ENCODE peak calls at places on chromosome 1, in eight cellular contexts. One of them, this sample, is unnamed. For H3K4me1, the result is how much of the 10 kb centered on the place peaks cover.

GRCh38 chr1:6922096-6922931 is 137.1 kb downstream of the CAMTA1 start:
- DNase-seq in heart left ventricle: peak
- DNase-seq in thoracic aorta: peak
- DNase-seq in astrocyte: peak
- DNase-seq in spleen: no peak
- DNase-seq in mesendoderm: peak
- DNase-seq in mucosa of descending colon: no peak
- DNase-seq in ascending aorta: peak
- DNase-seq in this sample: no peak

GRCh38 chr1:86169625-86170024 is 13.1 kb upstream of the COL24A1 start:
- DNase-seq in astrocyte: no peak
- DNase-seq in ascending aorta: no peak
- DNase-seq in mesendoderm: no peak
- DNase-seq in spleen: no peak
- DNase-seq in mucosa of descending colon: no peak
- DNase-seq in thoracic aorta: no peak
- DNase-seq in heart left ventricle: no peak
- DNase-seq in this sample: no peak

GRCh38 chr1:162020145-162020544 is 3.5 kb downstream of the OLFML2B start:
- DNase-seq in spleen: no peak
- DNase-seq in heart left ventricle: no peak
- DNase-seq in mucosa of descending colon: no peak
- DNase-seq in ascending aorta: no peak
- DNase-seq in astrocyte: no peak
- DNase-seq in thoracic aorta: no peak
- DNase-seq in mesendoderm: no peak
- DNase-seq in this sample: no peak

GRCh38 chr1:77900687-77901293 is 12.4 kb downstream of the NEXN start:
- DNase-seq in mucosa of descending colon: no peak
- DNase-seq in spleen: no peak
- DNase-seq in astrocyte: peak
- DNase-seq in thoracic aorta: no peak
- DNase-seq in heart left ventricle: peak
- DNase-seq in ascending aorta: no peak
- DNase-seq in mesendoderm: peak
- DNase-seq in this sample: no peak

GRCh38 chr1:9179450-9179849 is 50.5 kb upstream of the GPR157 start:
- DNase-seq in mesendoderm: no peak
- DNase-seq in spleen: no peak
- DNase-seq in thoracic aorta: no peak
- DNase-seq in heart left ventricle: no peak
- DNase-seq in ascending aorta: no peak
- DNase-seq in mucosa of descending colon: no peak
- DNase-seq in astrocyte: no peak
- DNase-seq in this sample: no peak

GRCh38 chr1:172948457-172948856 is 102.3 kb downstream of the TNFSF18 start:
- DNase-seq in mesendoderm: no peak
- DNase-seq in heart left ventricle: no peak
- DNase-seq in ascending aorta: no peak
- DNase-seq in thoracic aorta: no peak
- DNase-seq in spleen: no peak
- DNase-seq in astrocyte: peak
- DNase-seq in mucosa of descending colon: no peak
- DNase-seq in this sample: no peak

GRCh38 chr1:27504588-27505419 is 14.8 kb upstream of the WASF2 start:
- DNase-seq in spleen: peak
- DNase-seq in ascending aorta: peak
- DNase-seq in astrocyte: peak
- DNase-seq in mucosa of descending colon: peak
- DNase-seq in heart left ventricle: peak
- DNase-seq in mesendoderm: peak
- DNase-seq in thoracic aorta: no peak
- DNase-seq in this sample: no peak

GRCh38 chr1:53089478-53090226 is 27.6 kb downstream of the PODN start:
- DNase-seq in mesendoderm: no peak
- DNase-seq in heart left ventricle: no peak
- DNase-seq in mucosa of descending colon: no peak
- DNase-seq in ascending aorta: no peak
- DNase-seq in spleen: no peak
- DNase-seq in thoracic aorta: no peak
- DNase-seq in astrocyte: no peak
- DNase-seq in this sample: no peak

GRCh38 chr1:6859415-6860343 is 74.4 kb downstream of the CAMTA1 start:
- DNase-seq in astrocyte: peak
- DNase-seq in thoracic aorta: no peak
- DNase-seq in heart left ventricle: no peak
- DNase-seq in spleen: no peak
- DNase-seq in mesendoderm: peak
- DNase-seq in mucosa of descending colon: no peak
- DNase-seq in ascending aorta: no peak
- DNase-seq in this sample: no peak

GRCh38 chr1:193211539-193211938 is 25.1 kb upstream of the B3GALT2 start:
- DNase-seq in astrocyte: peak
- DNase-seq in mesendoderm: peak
- DNase-seq in spleen: no peak
- DNase-seq in ascending aorta: no peak
- DNase-seq in mucosa of descending colon: no peak
- DNase-seq in thoracic aorta: no peak
- DNase-seq in heart left ventricle: no peak
- DNase-seq in this sample: peak

GRCh38 chr1:234893725-234894630 is 234.7 kb downstream of the TOMM20 start:
- DNase-seq in mesendoderm: no peak
- DNase-seq in ascending aorta: no peak
- DNase-seq in heart left ventricle: no peak
- DNase-seq in mucosa of descending colon: no peak
- DNase-seq in astrocyte: peak
- DNase-seq in spleen: no peak
- DNase-seq in thoracic aorta: no peak
- DNase-seq in this sample: no peak

GRCh38 chr1:71312545-71312944 is 231.7 kb upstream of the ZRANB2 start:
- DNase-seq in astrocyte: no peak
- DNase-seq in heart left ventricle: no peak
- DNase-seq in mesendoderm: no peak
- DNase-seq in spleen: no peak
- DNase-seq in ascending aorta: no peak
- DNase-seq in thoracic aorta: no peak
- DNase-seq in mucosa of descending colon: no peak
- DNase-seq in this sample: no peak

GRCh38 chr1:109250454-109251276 is 1.3 kb downstream of the CELSR2 start:
- DNase-seq in heart left ventricle: no peak
- DNase-seq in astrocyte: no peak
- DNase-seq in spleen: peak
- DNase-seq in ascending aorta: no peak
- DNase-seq in thoracic aorta: no peak
- DNase-seq in mesendoderm: no peak
- DNase-seq in mucosa of descending colon: peak
- DNase-seq in this sample: no peak

GRCh38 chr1:8699679-8700078 is 117.8 kb downstream of the RERE start:
- DNase-seq in spleen: no peak
- DNase-seq in mesendoderm: no peak
- DNase-seq in ascending aorta: no peak
- DNase-seq in thoracic aorta: no peak
- DNase-seq in mucosa of descending colon: no peak
- DNase-seq in heart left ventricle: no peak
- DNase-seq in astrocyte: no peak
- DNase-seq in this sample: no peak

GRCh38 chr1:181989521-181989920 is 72.0 kb downstream of the ZNF648 start:
- DNase-seq in ascending aorta: no peak
- DNase-seq in heart left ventricle: no peak
- DNase-seq in spleen: no peak
- DNase-seq in mucosa of descending colon: no peak
- DNase-seq in thoracic aorta: no peak
- DNase-seq in mesendoderm: no peak
- DNase-seq in astrocyte: no peak
- DNase-seq in this sample: no peak

GRCh38 chr1:201582261-201582951 is 43.5 kb downstream of the NAV1 start:
- DNase-seq in spleen: peak
- DNase-seq in astrocyte: peak
- DNase-seq in ascending aorta: no peak
- DNase-seq in heart left ventricle: peak
- DNase-seq in mesendoderm: peak
- DNase-seq in mucosa of descending colon: no peak
- DNase-seq in thoracic aorta: no peak
- DNase-seq in this sample: no peak

GRCh38 chr1:43452789-43453441 is 816 bp downstream of the HYI start:
- DNase-seq in astrocyte: peak
- DNase-seq in spleen: no peak
- DNase-seq in mesendoderm: peak
- DNase-seq in ascending aorta: peak
- DNase-seq in thoracic aorta: no peak
- DNase-seq in mucosa of descending colon: peak
- DNase-seq in heart left ventricle: no peak
- DNase-seq in this sample: no peak

GRCh38 chr1:68919070-68919469 is 422.2 kb upstream of the DEPDC1 start:
- DNase-seq in ascending aorta: no peak
- DNase-seq in mesendoderm: no peak
- DNase-seq in heart left ventricle: no peak
- DNase-seq in spleen: no peak
- DNase-seq in astrocyte: peak
- DNase-seq in mucosa of descending colon: no peak
- DNase-seq in thoracic aorta: no peak
- DNase-seq in this sample: no peak
- H3K4me1 ChIP-seq in ascending aorta: under half
- H3K4me1 ChIP-seq in mesendoderm: under half
- H3K4me1 ChIP-seq in heart left ventricle: under half
- H3K4me1 ChIP-seq in spleen: under half
- H3K4me1 ChIP-seq in astrocyte: under half
- H3K4me1 ChIP-seq in mucosa of descending colon: under half
- H3K4me1 ChIP-seq in thoracic aorta: under half
- H3K4me1 ChIP-seq in this sample: under half

GRCh38 chr1:107795471-107795870 is 169.5 kb downstream of the VAV3 start:
- DNase-seq in ascending aorta: no peak
- DNase-seq in mucosa of descending colon: no peak
- DNase-seq in spleen: no peak
- DNase-seq in heart left ventricle: no peak
- DNase-seq in mesendoderm: no peak
- DNase-seq in astrocyte: no peak
- DNase-seq in thoracic aorta: no peak
- DNase-seq in this sample: no peak

GRCh38 chr1:107793896-107794440 is 171.0 kb downstream of the VAV3 start:
- DNase-seq in spleen: no peak
- DNase-seq in mesendoderm: peak
- DNase-seq in ascending aorta: no peak
- DNase-seq in thoracic aorta: no peak
- DNase-seq in heart left ventricle: no peak
- DNase-seq in astrocyte: no peak
- DNase-seq in mucosa of descending colon: no peak
- DNase-seq in this sample: no peak

GRCh38 chr1:107795994-107796393 is 169.0 kb downstream of the VAV3 start:
- DNase-seq in heart left ventricle: no peak
- DNase-seq in astrocyte: no peak
- DNase-seq in ascending aorta: no peak
- DNase-seq in spleen: no peak
- DNase-seq in mucosa of descending colon: no peak
- DNase-seq in mesendoderm: no peak
- DNase-seq in thoracic aorta: no peak
- DNase-seq in this sample: no peak

GRCh38 chr1:107791381-107791780 is 173.6 kb downstream of the VAV3 start:
- DNase-seq in heart left ventricle: no peak
- DNase-seq in ascending aorta: no peak
- DNase-seq in astrocyte: no peak
- DNase-seq in mesendoderm: no peak
- DNase-seq in spleen: no peak
- DNase-seq in thoracic aorta: no peak
- DNase-seq in mucosa of descending colon: no peak
- DNase-seq in this sample: no peak

GRCh38 chr1:107794571-107794970 is 170.4 kb downstream of the VAV3 start:
- DNase-seq in ascending aorta: no peak
- DNase-seq in astrocyte: no peak
- DNase-seq in thoracic aorta: no peak
- DNase-seq in heart left ventricle: no peak
- DNase-seq in spleen: no peak
- DNase-seq in mucosa of descending colon: no peak
- DNase-seq in mesendoderm: peak
- DNase-seq in this sample: no peak
- H3K4me1 ChIP-seq in ascending aorta: under half
- H3K4me1 ChIP-seq in astrocyte: under half
- H3K4me1 ChIP-seq in thoracic aorta: under half
- H3K4me1 ChIP-seq in heart left ventricle: under half
- H3K4me1 ChIP-seq in spleen: under half
- H3K4me1 ChIP-seq in mucosa of descending colon: under half
- H3K4me1 ChIP-seq in mesendoderm: under half
- H3K4me1 ChIP-seq in this sample: under half

DNA sequence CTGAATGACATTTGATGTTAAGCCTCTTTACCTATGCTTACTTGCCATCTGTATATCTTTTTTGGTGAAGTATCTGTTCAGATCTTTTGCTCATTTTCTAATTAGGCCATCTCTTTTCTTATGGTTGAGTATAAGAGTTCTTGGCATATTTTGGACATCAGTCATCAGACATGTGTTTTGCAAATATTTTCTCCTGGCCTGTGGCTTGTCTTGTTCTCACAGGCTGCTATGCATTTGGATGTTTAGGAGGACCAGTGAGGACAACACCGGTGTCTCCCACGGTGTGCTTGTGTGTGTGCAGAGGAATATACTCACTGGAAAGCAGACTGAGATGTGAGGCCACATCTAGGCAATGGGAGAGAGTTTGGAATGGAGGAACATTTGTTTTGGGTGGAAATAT is 87.1 kb upstream of the LYST start:
- DNase-seq in mesendoderm: no peak
- DNase-seq in heart left ventricle: no peak
- DNase-seq in mucosa of descending colon: no peak
- DNase-seq in astrocyte: peak
- DNase-seq in ascending aorta: no peak
- DNase-seq in thoracic aorta: no peak
- DNase-seq in spleen: no peak
- DNase-seq in this sample: no peak
- H3K4me1 ChIP-seq in mesendoderm: under half
- H3K4me1 ChIP-seq in heart left ventricle: under half
- H3K4me1 ChIP-seq in mucosa of descending colon: under half
- H3K4me1 ChIP-seq in astrocyte: under half
- H3K4me1 ChIP-seq in ascending aorta: under half
- H3K4me1 ChIP-seq in thoracic aorta: under half
- H3K4me1 ChIP-seq in spleen: half or more
- H3K4me1 ChIP-seq in this sample: under half

DNA sequence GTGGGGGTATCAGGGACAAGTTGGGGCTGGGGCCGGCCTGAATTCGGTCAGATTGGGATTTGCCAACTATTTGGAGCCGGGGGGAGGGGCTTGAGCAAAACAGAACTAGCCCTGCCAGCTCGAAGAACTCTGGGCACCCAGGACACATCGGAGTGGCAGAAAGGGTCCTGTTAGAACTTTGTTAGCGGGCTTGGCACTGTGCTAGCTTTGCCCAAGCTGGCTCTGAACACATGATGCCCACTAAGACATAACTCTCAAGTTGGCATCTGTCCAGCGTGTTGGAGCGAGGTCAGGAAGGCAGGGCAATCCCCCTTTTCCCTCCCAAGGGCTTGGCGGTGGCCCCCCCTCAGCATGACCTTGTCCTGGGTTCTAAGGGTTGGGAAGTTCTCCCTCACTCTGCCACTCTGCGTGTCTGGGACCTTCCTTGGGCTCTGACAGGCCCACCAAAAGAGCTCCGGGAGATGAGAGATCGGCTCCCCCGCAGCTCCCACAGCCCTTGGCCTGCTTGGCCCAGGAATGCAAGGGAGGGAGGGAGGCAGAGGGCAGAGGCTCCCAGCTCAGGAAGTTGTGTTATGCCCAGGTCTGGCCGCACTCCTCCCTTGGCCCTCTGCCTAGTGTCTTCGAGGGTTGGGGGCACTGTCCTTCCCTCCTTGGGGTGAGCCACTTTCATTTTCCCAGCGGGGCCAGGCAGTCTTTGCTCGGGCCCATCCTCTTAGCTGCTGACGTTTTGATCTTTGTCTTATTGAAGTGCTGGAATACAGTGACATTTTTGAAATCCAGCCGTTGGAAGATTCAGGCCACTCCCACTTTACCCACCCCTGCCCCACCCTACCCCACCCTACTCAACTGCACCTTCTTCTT is 1.2 kb downstream of the LMNA start:
- DNase-seq in mucosa of descending colon: peak
- DNase-seq in ascending aorta: peak
- DNase-seq in spleen: no peak
- DNase-seq in astrocyte: no peak
- DNase-seq in thoracic aorta: peak
- DNase-seq in mesendoderm: peak
- DNase-seq in heart left ventricle: peak
- DNase-seq in this sample: no peak
- H3K4me1 ChIP-seq in mucosa of descending colon: under half
- H3K4me1 ChIP-seq in ascending aorta: under half
- H3K4me1 ChIP-seq in spleen: half or more
- H3K4me1 ChIP-seq in astrocyte: half or more
- H3K4me1 ChIP-seq in thoracic aorta: under half
- H3K4me1 ChIP-seq in mesendoderm: under half
- H3K4me1 ChIP-seq in heart left ventricle: half or more
- H3K4me1 ChIP-seq in this sample: under half